ENCODE peak calls at places on chromosome 3, in four cellular contexts. P is adrenal gland, H is transverse colon, K is AG04450. V is an unnamed sample.

GRCh38 chr3:113753376-113753985 is 6.6 kb downstream of the ATP6V1A start:
- DNase-seq in P (no peak), H (no peak), K (no peak), V (no peak)

GRCh38 chr3:39148116-39149058 is 5.0 kb downstream of the CSRNP1 start:
- DNase-seq in P (peak; percentile 35), H (peak; percentile 52), K (no peak), V (no peak)

GRCh38 chr3:34016925-34017592 is 218.6 kb downstream of the PDCD6IP start:
- DNase-seq in H (no peak), P (no peak), K (no peak), V (no peak)

GRCh38 chr3:185789891-185790830 is 34.7 kb downstream of the IGF2BP2 start:
- DNase-seq in K (no peak), H (peak; percentile 23), P (no peak), V (no peak)

GRCh38 chr3:49638445-49638844 is 35.7 kb upstream of the APEH start:
- DNase-seq in K (no peak), P (peak; percentile 81), H (no peak), V (no peak)

GRCh38 chr3:20080956-20081554 is 40.8 kb downstream of the KAT2B start:
- DNase-seq in P (peak; percentile 67), K (no peak), H (peak; percentile 19), V (peak; percentile 11)

GRCh38 chr3:101884776-101885175 is 35.5 kb downstream of the NFKBIZ start:
- DNase-seq in K (no peak), P (no peak), H (no peak), V (no peak)

GRCh38 chr3:41304603-41305002 is 105.3 kb downstream of the CTNNB1 start:
- DNase-seq in H (no peak), K (no peak), P (peak; percentile 24), V (no peak)

GRCh38 chr3:104102386-104102785 is 1264.3 kb upstream of the ALCAM start:
- DNase-seq in P (no peak), K (peak; percentile 8), H (no peak), V (no peak)

GRCh38 chr3:99108508-99108907 is 207.0 kb upstream of the DCBLD2 start:
- DNase-seq in P (peak; percentile 8), K (peak; percentile 91), H (no peak), V (no peak)

GRCh38 chr3:134797080-134797801 is 2.2 kb downstream of the EPHB1 start:
- DNase-seq in H (no peak), K (no peak), P (no peak), V (no peak)

GRCh38 chr3:141078200-141078599 is 27.1 kb downstream of the SPSB4 start:
- DNase-seq in P (no peak), H (no peak), K (no peak), V (peak; percentile 12)

GRCh38 chr3:18354706-18355105 is 70.4 kb downstream of the SATB1 start:
- DNase-seq in K (no peak), H (no peak), P (no peak), V (no peak)

GRCh38 chr3:56989434-56990294 is 70.8 kb upstream of the SPATA12 start:
- DNase-seq in K (no peak), H (no peak), P (no peak), V (no peak)

GRCh38 chr3:54713455-54713854 is 214.4 kb downstream of the LRTM1 start:
- DNase-seq in H (no peak), P (no peak), K (no peak), V (no peak)

GRCh38 chr3:110900583-110900982 is 171.0 kb upstream of the NECTIN3 start:
- DNase-seq in P (no peak), K (no peak), H (no peak), V (no peak)

GRCh38 chr3:119297169-119297568 is 3.0 kb downstream of the ARHGAP31 start:
- DNase-seq in H (no peak), K (no peak), P (peak; percentile 25), V (no peak)

GRCh38 chr3:58625196-58625595 is 41.4 kb downstream of the FAM3D start:
- DNase-seq in K (no peak), P (no peak), H (no peak), V (no peak)

GRCh38 chr3:8848696-8849131 is 79.3 kb upstream of the OXTR start:
- DNase-seq in K (no peak), H (no peak), P (no peak), V (no peak)

GRCh38 chr3:121870710-121871109 is 23.5 kb upstream of the SLC15A2 start:
- DNase-seq in P (no peak), H (no peak), K (no peak), V (no peak)

GRCh38 chr3:122920986-122921385 is 106.6 kb downstream of the SEMA5B start:
- DNase-seq in K (no peak), P (no peak), H (no peak), V (no peak)

GRCh38 chr3:179451335-179452165 is at the start of gene GNB4:
- DNase-seq in K (peak; percentile 43), P (peak; percentile 72), H (peak; percentile 62), V (peak; percentile 37)

GRCh38 chr3:190017575-190018288 is 103.0 kb downstream of the P3H2 start:
- DNase-seq in K (peak; percentile 57), P (peak; percentile 37), H (peak; percentile 57), V (no peak)

GRCh38 chr3:125168711-125169410 is 43.7 kb downstream of the SLC12A8 start:
- DNase-seq in P (no peak), H (no peak), K (no peak), V (no peak)

GRCh38 chr3:31039145-31039544 is 144.7 kb upstream of the GADL1 start:
- DNase-seq in K (no peak), P (no peak), H (no peak), V (no peak)

GRCh38 chr3:59818033-59818936 is 768.5 kb upstream of the CFAP20DC start:
- DNase-seq in H (peak; percentile 76), P (peak; percentile 80), K (peak; percentile 88), V (no peak)

GRCh38 chr3:66592927-66593625 is 92.3 kb upstream of the LRIG1 start:
- DNase-seq in P (no peak), K (peak; percentile 34), H (no peak), V (no peak)

GRCh38 chr3:54870423-54870822 is 57.4 kb downstream of the LRTM1 start:
- DNase-seq in H (no peak), K (peak; percentile 89), P (peak; percentile 37), V (no peak)

GRCh38 chr3:146550743-146551510 is 6.5 kb upstream of the PLSCR1 start:
- DNase-seq in P (no peak), K (peak; percentile 79), H (peak; percentile 37), V (no peak)

GRCh38 chr3:138898301-138898700 is 48.6 kb downstream of the FOXL2 start:
- DNase-seq in K (no peak), P (no peak), H (no peak), V (no peak)

GRCh38 chr3:171640520-171641412 is 169.5 kb downstream of the PLD1 start:
- DNase-seq in K (peak; percentile 21), H (no peak), P (peak; percentile 46), V (no peak)

DNA sequence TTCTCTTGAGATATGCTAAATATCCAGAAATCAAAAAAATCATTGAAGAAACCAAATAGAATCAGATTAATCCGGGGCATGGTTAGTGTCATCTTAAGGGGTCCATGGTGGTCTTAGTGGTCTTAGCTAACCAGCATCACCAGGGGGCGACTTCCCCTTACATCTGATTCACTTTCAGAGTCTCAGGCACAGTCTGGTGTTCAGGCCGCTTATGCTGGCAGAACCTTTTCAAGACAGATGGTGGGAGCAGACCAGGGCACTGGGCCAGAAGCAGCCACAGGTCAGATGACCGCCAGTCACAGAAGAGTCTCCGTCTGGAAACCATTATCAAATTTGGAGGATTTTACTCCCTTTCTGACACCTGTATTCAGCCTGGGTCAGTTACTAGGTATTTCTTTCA is 365.7 kb downstream of the GBE1 start:
- DNase-seq in H (no peak), P (no peak), K (no peak), V (no peak)
- TF ChIP-seq CTCF in H (no peak), P (no peak), K (no peak), V (no peak)

DNA sequence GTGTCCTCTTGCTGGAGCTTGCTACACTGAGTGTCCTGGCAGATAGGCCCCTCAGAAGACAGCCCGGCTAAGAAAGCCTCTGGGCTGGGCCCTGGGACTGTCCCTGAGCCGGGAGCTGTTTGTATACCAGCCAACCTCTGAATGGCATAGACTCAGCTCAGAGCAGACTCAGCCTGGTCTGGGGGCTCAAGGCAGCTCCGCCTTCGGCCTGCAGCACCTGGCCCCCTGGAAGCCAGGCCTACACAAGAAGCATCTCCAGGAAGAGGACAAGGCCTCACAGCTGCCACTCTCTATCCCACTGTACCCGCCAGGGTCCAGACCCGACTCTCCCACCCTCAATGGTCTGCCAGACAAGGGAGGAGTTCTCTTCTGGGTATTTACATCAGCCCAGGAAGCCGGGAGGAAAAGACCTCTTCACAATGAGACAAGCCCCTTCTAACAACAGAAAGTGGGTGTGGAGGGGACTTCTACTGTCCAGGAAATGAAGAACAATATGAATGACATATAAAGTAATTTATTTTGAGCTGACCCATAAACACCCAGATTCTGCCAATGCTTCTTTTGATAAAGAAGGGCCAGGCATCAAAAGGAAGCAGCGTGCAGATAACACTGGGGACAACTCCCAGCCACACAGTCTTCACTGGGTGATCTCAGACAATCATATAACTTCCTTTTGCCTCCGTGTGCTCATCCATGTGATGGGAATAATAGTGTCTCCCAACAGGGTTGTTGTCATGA is 110.2 kb downstream of the TPRA1 start:
- DNase-seq in H (no peak), P (peak; percentile 3), K (no peak), V (no peak)
- H3K27me3 ChIP-seq in H (no peaks in the 10 kb centered on the region), P (no peaks in the 10 kb centered on the region), K (peaks cover 4% of the 10 kb centered on the region), V (peaks cover 9% of the 10 kb centered on the region)

DNA sequence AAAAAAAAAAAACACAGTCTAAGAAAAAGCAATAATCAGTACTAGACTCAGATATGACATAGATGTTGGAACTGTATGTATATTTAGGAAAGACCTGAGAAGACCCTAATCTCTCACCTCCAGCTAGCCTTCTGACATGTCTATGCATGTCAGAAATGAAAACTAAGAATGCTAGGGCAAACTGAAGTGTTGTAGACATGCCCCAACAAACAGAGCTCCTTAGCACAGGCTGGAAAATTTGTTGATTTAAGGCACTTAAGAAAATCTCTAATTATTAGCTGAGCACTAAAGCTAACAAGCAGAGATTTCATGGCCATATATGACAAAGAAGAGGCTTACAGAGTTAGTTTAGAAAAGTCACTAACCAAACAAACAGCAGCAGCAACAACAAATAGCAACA is 45.5 kb upstream of the PRSS50 start:
- DNase-seq in H (no peak), P (no peak), K (no peak), V (no peak)
- H3K27ac ChIP-seq in H (no peak overlapping the region), P (no peak overlapping the region), K (no peak overlapping the region), V (no peak overlapping the region)

DNA sequence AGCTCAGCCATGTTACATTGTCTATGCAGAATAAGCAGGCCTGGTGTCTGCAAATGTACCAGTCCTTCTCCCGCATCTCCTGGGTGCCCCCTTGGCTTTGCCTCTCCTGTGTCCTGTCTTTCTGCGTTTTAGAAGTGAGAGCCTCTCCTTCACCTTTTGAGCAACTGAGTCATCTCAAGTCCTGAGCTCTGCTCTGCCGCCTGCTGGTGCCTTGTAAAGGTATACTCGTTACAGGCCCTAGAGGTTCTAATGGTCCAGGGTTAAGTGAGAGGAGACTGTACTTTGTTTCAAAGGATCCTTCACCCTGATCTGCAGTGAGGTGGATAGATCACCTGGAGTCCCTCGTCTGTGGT is 12.6 kb downstream of the GHRL start:
- DNase-seq in P (no peak), K (no peak), H (no peak), V (no peak)
- TF ChIP-seq CTCF in P (no peak), K (no peak), H (no peak), V (no peak)

DNA sequence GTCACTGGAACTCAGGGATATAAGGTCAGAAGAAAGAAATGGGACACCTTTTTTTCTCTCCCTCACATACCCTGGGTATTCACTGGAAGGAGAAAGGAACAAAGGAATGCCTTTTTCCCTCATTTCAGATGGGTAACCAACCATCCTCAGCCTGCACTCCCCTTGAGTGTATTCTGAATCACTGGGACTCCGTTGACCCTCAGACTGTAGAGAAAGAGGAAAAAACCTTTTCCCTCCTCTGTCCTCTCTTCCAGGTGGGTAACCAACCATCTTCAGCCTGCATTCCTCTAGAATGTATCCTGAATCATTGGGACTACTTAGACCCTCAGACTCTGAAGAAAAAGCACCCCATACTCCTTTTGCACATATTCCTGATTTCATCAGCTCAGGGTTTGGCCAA is 11.4 kb downstream of the PRR20G start:
- DNase-seq in H (no peak), P (no peak), K (no peak), V (no peak)
- H3K27me3 ChIP-seq in H (no peaks in the 10 kb centered on the region), P (peaks cover 8% of the 10 kb centered on the region), K (no peaks in the 10 kb centered on the region), V (no peaks in the 10 kb centered on the region)